ENCODE peak calls at places on chromosome 11, in five cellular contexts. One of them, this sample, is unnamed.

GRCh38 chr11:134584706-134585445 is 172.8 kb upstream of the B3GAT1 start:
- DNase-seq in PC-3: no peak
- DNase-seq in EH: no peak
- DNase-seq in activated CD4-positive, alpha-beta T cell treated with anti-CD3 and anti-CD28 coated beads for 24 hours: no peak
- DNase-seq in M059J: no peak
- DNase-seq in this sample: no peak

GRCh38 chr11:70176940-70177689 is 26.0 kb upstream of the FADD start:
- DNase-seq in EH: peak
- DNase-seq in activated CD4-positive, alpha-beta T cell treated with anti-CD3 and anti-CD28 coated beads for 24 hours: peak
- DNase-seq in M059J: no peak
- DNase-seq in PC-3: peak
- DNase-seq in this sample: no peak

GRCh38 chr11:131656179-131656838 is 285.9 kb downstream of the NTM start:
- DNase-seq in EH: no peak
- DNase-seq in M059J: no peak
- DNase-seq in PC-3: no peak
- DNase-seq in activated CD4-positive, alpha-beta T cell treated with anti-CD3 and anti-CD28 coated beads for 24 hours: no peak
- DNase-seq in this sample: no peak

GRCh38 chr11:13993096-13993760 is 30.7 kb downstream of the SPON1 start:
- DNase-seq in M059J: no peak
- DNase-seq in activated CD4-positive, alpha-beta T cell treated with anti-CD3 and anti-CD28 coated beads for 24 hours: no peak
- DNase-seq in EH: no peak
- DNase-seq in PC-3: no peak
- DNase-seq in this sample: no peak

GRCh38 chr11:120217941-120218694 is 7.3 kb downstream of the OAF start:
- DNase-seq in EH: no peak
- DNase-seq in M059J: no peak
- DNase-seq in PC-3: no peak
- DNase-seq in activated CD4-positive, alpha-beta T cell treated with anti-CD3 and anti-CD28 coated beads for 24 hours: no peak
- DNase-seq in this sample: no peak

GRCh38 chr11:78821371-78822306 is 247.0 kb upstream of the NARS2 start:
- DNase-seq in M059J: no peak
- DNase-seq in PC-3: peak
- DNase-seq in EH: peak
- DNase-seq in activated CD4-positive, alpha-beta T cell treated with anti-CD3 and anti-CD28 coated beads for 24 hours: no peak
- DNase-seq in this sample: peak

GRCh38 chr11:96205460-96205809 is 137.6 kb downstream of the MAML2 start:
- DNase-seq in M059J: no peak
- DNase-seq in PC-3: no peak
- DNase-seq in EH: peak
- DNase-seq in activated CD4-positive, alpha-beta T cell treated with anti-CD3 and anti-CD28 coated beads for 24 hours: no peak
- DNase-seq in this sample: no peak

GRCh38 chr11:65425105-65425970 is 2.7 kb downstream of the NEAT1 start:
- DNase-seq in M059J: peak
- DNase-seq in EH: peak
- DNase-seq in activated CD4-positive, alpha-beta T cell treated with anti-CD3 and anti-CD28 coated beads for 24 hours: peak
- DNase-seq in PC-3: peak
- DNase-seq in this sample: peak

GRCh38 chr11:6357222-6357621 is 33.1 kb upstream of the SMPD1 start:
- DNase-seq in EH: peak
- DNase-seq in M059J: peak
- DNase-seq in activated CD4-positive, alpha-beta T cell treated with anti-CD3 and anti-CD28 coated beads for 24 hours: no peak
- DNase-seq in PC-3: peak
- DNase-seq in this sample: peak

GRCh38 chr11:111982019-111982464 is 43.2 kb upstream of the DLAT start:
- DNase-seq in EH: peak
- DNase-seq in activated CD4-positive, alpha-beta T cell treated with anti-CD3 and anti-CD28 coated beads for 24 hours: peak
- DNase-seq in PC-3: peak
- DNase-seq in M059J: peak
- DNase-seq in this sample: peak

GRCh38 chr11:120326228-120326627 is 1.1 kb downstream of the TLCD5 start:
- DNase-seq in EH: peak
- DNase-seq in M059J: peak
- DNase-seq in activated CD4-positive, alpha-beta T cell treated with anti-CD3 and anti-CD28 coated beads for 24 hours: no peak
- DNase-seq in PC-3: no peak
- DNase-seq in this sample: no peak

GRCh38 chr11:120137187-120137610 is 714 bp downstream of the TRIM29 start:
- DNase-seq in M059J: no peak
- DNase-seq in activated CD4-positive, alpha-beta T cell treated with anti-CD3 and anti-CD28 coated beads for 24 hours: no peak
- DNase-seq in EH: no peak
- DNase-seq in PC-3: no peak
- DNase-seq in this sample: no peak

GRCh38 chr11:70466154-70466553 is 67.8 kb downstream of the CTTN start:
- DNase-seq in activated CD4-positive, alpha-beta T cell treated with anti-CD3 and anti-CD28 coated beads for 24 hours: no peak
- DNase-seq in PC-3: peak
- DNase-seq in EH: peak
- DNase-seq in M059J: peak
- DNase-seq in this sample: peak

GRCh38 chr11:109019342-109019936 is 354.6 kb downstream of the DDX10 start:
- DNase-seq in activated CD4-positive, alpha-beta T cell treated with anti-CD3 and anti-CD28 coated beads for 24 hours: no peak
- DNase-seq in M059J: no peak
- DNase-seq in EH: no peak
- DNase-seq in PC-3: no peak
- DNase-seq in this sample: no peak

GRCh38 chr11:96313163-96313562 is 29.8 kb downstream of the MAML2 start:
- DNase-seq in activated CD4-positive, alpha-beta T cell treated with anti-CD3 and anti-CD28 coated beads for 24 hours: no peak
- DNase-seq in M059J: no peak
- DNase-seq in EH: no peak
- DNase-seq in PC-3: no peak
- DNase-seq in this sample: no peak

GRCh38 chr11:117221775-117222517 is 9.9 kb downstream of the PCSK7 start:
- DNase-seq in activated CD4-positive, alpha-beta T cell treated with anti-CD3 and anti-CD28 coated beads for 24 hours: no peak
- DNase-seq in PC-3: peak
- DNase-seq in M059J: peak
- DNase-seq in EH: peak
- DNase-seq in this sample: peak

GRCh38 chr11:92607969-92608711 is 361.3 kb upstream of the MTNR1B start:
- DNase-seq in activated CD4-positive, alpha-beta T cell treated with anti-CD3 and anti-CD28 coated beads for 24 hours: no peak
- DNase-seq in M059J: no peak
- DNase-seq in EH: no peak
- DNase-seq in PC-3: no peak
- DNase-seq in this sample: no peak

GRCh38 chr11:27563201-27563600 is 56.6 kb upstream of the LIN7C start:
- DNase-seq in EH: peak
- DNase-seq in activated CD4-positive, alpha-beta T cell treated with anti-CD3 and anti-CD28 coated beads for 24 hours: no peak
- DNase-seq in PC-3: peak
- DNase-seq in M059J: peak
- DNase-seq in this sample: peak

GRCh38 chr11:131136476-131136875 is 220.2 kb upstream of the SNX19 start:
- DNase-seq in M059J: no peak
- DNase-seq in PC-3: peak
- DNase-seq in activated CD4-positive, alpha-beta T cell treated with anti-CD3 and anti-CD28 coated beads for 24 hours: no peak
- DNase-seq in EH: peak
- DNase-seq in this sample: peak

GRCh38 chr11:72113170-72113808 is 794 bp upstream of the ANAPC15 start:
- DNase-seq in M059J: peak
- DNase-seq in PC-3: no peak
- DNase-seq in EH: peak
- DNase-seq in activated CD4-positive, alpha-beta T cell treated with anti-CD3 and anti-CD28 coated beads for 24 hours: no peak
- DNase-seq in this sample: peak

GRCh38 chr11:57312511-57313021 is 12.2 kb downstream of the TNKS1BP1 start:
- DNase-seq in M059J: no peak
- DNase-seq in activated CD4-positive, alpha-beta T cell treated with anti-CD3 and anti-CD28 coated beads for 24 hours: no peak
- DNase-seq in PC-3: peak
- DNase-seq in EH: no peak
- DNase-seq in this sample: no peak

GRCh38 chr11:45105233-45105992 is 41.0 kb upstream of the PRDM11 start:
- DNase-seq in PC-3: peak
- DNase-seq in EH: peak
- DNase-seq in M059J: peak
- DNase-seq in activated CD4-positive, alpha-beta T cell treated with anti-CD3 and anti-CD28 coated beads for 24 hours: peak
- DNase-seq in this sample: peak

GRCh38 chr11:1228921-1229451 is 6.1 kb downstream of the MUC5B start:
- DNase-seq in EH: no peak
- DNase-seq in PC-3: no peak
- DNase-seq in M059J: no peak
- DNase-seq in activated CD4-positive, alpha-beta T cell treated with anti-CD3 and anti-CD28 coated beads for 24 hours: no peak
- DNase-seq in this sample: no peak

GRCh38 chr11:63765688-63766241 is 2.8 kb downstream of the ZFTA start:
- DNase-seq in M059J: no peak
- DNase-seq in EH: no peak
- DNase-seq in PC-3: no peak
- DNase-seq in activated CD4-positive, alpha-beta T cell treated with anti-CD3 and anti-CD28 coated beads for 24 hours: no peak
- DNase-seq in this sample: no peak

GRCh38 chr11:77086521-77087472 is 15.8 kb upstream of the OMP start:
- DNase-seq in activated CD4-positive, alpha-beta T cell treated with anti-CD3 and anti-CD28 coated beads for 24 hours: no peak
- DNase-seq in EH: no peak
- DNase-seq in M059J: no peak
- DNase-seq in PC-3: no peak
- DNase-seq in this sample: no peak

GRCh38 chr11:108959124-108959761 is 294.4 kb downstream of the DDX10 start:
- DNase-seq in activated CD4-positive, alpha-beta T cell treated with anti-CD3 and anti-CD28 coated beads for 24 hours: no peak
- DNase-seq in EH: no peak
- DNase-seq in PC-3: no peak
- DNase-seq in M059J: no peak
- DNase-seq in this sample: no peak

GRCh38 chr11:74307409-74307808 is 4.0 kb downstream of the P4HA3 start:
- DNase-seq in EH: peak
- DNase-seq in M059J: peak
- DNase-seq in activated CD4-positive, alpha-beta T cell treated with anti-CD3 and anti-CD28 coated beads for 24 hours: no peak
- DNase-seq in PC-3: no peak
- DNase-seq in this sample: no peak

GRCh38 chr11:93051181-93051580 is 81.7 kb downstream of the MTNR1B start:
- DNase-seq in PC-3: no peak
- DNase-seq in M059J: no peak
- DNase-seq in EH: peak
- DNase-seq in activated CD4-positive, alpha-beta T cell treated with anti-CD3 and anti-CD28 coated beads for 24 hours: no peak
- DNase-seq in this sample: no peak

GRCh38 chr11:133988686-133989410 is 32.1 kb upstream of the IGSF9B start:
- DNase-seq in EH: no peak
- DNase-seq in activated CD4-positive, alpha-beta T cell treated with anti-CD3 and anti-CD28 coated beads for 24 hours: no peak
- DNase-seq in PC-3: no peak
- DNase-seq in M059J: no peak
- DNase-seq in this sample: no peak

GRCh38 chr11:114152785-114153184 is 93.3 kb downstream of the ZBTB16 start:
- DNase-seq in PC-3: no peak
- DNase-seq in M059J: no peak
- DNase-seq in activated CD4-positive, alpha-beta T cell treated with anti-CD3 and anti-CD28 coated beads for 24 hours: no peak
- DNase-seq in EH: no peak
- DNase-seq in this sample: no peak

GRCh38 chr11:65414776-65415498 is 7.7 kb upstream of the NEAT1 start:
- DNase-seq in M059J: peak
- DNase-seq in PC-3: no peak
- DNase-seq in EH: peak
- DNase-seq in activated CD4-positive, alpha-beta T cell treated with anti-CD3 and anti-CD28 coated beads for 24 hours: no peak
- DNase-seq in this sample: peak

GRCh38 chr11:105447936-105448702 is 161.8 kb upstream of the GRIA4 start:
- DNase-seq in EH: no peak
- DNase-seq in activated CD4-positive, alpha-beta T cell treated with anti-CD3 and anti-CD28 coated beads for 24 hours: no peak
- DNase-seq in PC-3: no peak
- DNase-seq in M059J: no peak
- DNase-seq in this sample: no peak

This sample was measured in bronchial epithelial cell.